ENCODE peak calls at places on chromosomes 11 and 22, in nine cellular contexts. E is GM12878; A is ELR; P is stimulated activated CD8-positive, alpha-beta memory T cell treated with anti-CD3 and anti-CD28 coated beads, Interleukin-4, amount 100 ng/mL, for 4 hours; F is nucleus accumbens; X is right lobe of liver; T is fibroblast of mammary gland; R is left cardiac atrium; J is stimulated activated CD4-positive, alpha-beta T cell treated with anti-CD3 and anti-CD28 coated beads, TNF-alpha, amount 100 ng/mL, for 4 hours. Z is an unnamed sample.

GRCh38 chr22:40376149-40376548 is 5.8 kb downstream of the SGSM3 start:
- DNase-seq in E (no peak), A (no peak), P (no peak), F (no peak), X (no peak), T (no peak), R (no peak), J (no peak), Z (no peak)

GRCh38 chr11:11821899-11822298 is 19.9 kb upstream of the USP47 start:
- DNase-seq in E (no peak), A (peak), P (no peak), F (no peak), X (no peak), T (no peak), R (no peak), J (no peak), Z (no peak)

GRCh38 chr11:32438883-32439487 is 3.6 kb upstream of the WT1 start:
- DNase-seq in E (no peak), A (no peak), P (no peak), F (no peak), X (no peak), T (no peak), R (no peak), J (no peak), Z (no peak)

GRCh38 chr11:5293028-5293427 is 8.7 kb downstream of the OR51B4 start:
- DNase-seq in E (no peak), A (no peak), P (no peak), F (no peak), X (no peak), T (no peak), R (no peak), J (no peak), Z (no peak)

GRCh38 chr11:45048870-45049825 is 97.3 kb upstream of the PRDM11 start:
- DNase-seq in E (no peak), A (no peak), P (no peak), F (no peak), X (no peak), T (peak), R (peak), J (no peak), Z (no peak)

GRCh38 chr11:5267033-5267563 is 2.6 kb downstream of the HBE1 start:
- DNase-seq in E (no peak), A (no peak), P (no peak), F (no peak), X (no peak), T (no peak), R (no peak), J (no peak), Z (no peak)

GRCh38 chr11:63212742-63213141 is 30.7 kb downstream of the SLC22A25 start:
- DNase-seq in E (no peak), A (peak), P (no peak), F (no peak), X (no peak), T (peak), R (no peak), J (no peak), Z (no peak)

GRCh38 chr22:45818130-45819085 is 146.8 kb downstream of the ATXN10 start:
- DNase-seq in E (no peak), A (no peak), P (no peak), F (no peak), X (peak), T (no peak), R (peak), J (no peak), Z (no peak)

GRCh38 chr11:126332221-126332711 is 23.2 kb upstream of the ST3GAL4 start:
- DNase-seq in E (no peak), A (peak), P (no peak), F (no peak), X (peak), T (peak), R (peak), J (no peak), Z (no peak)

GRCh38 chr11:44886765-44887164 is 63.9 kb downstream of the TP53I11 start:
- DNase-seq in E (no peak), A (peak), P (no peak), F (no peak), X (no peak), T (peak), R (no peak), J (no peak), Z (no peak)

GRCh38 chr11:44466531-44467179 is 98.8 kb upstream of the CD82 start:
- DNase-seq in E (no peak), A (no peak), P (no peak), F (no peak), X (no peak), T (no peak), R (no peak), J (no peak), Z (no peak)

GRCh38 chr11:108758458-108758857 is 93.6 kb downstream of the DDX10 start:
- DNase-seq in E (no peak), A (no peak), P (no peak), F (no peak), X (no peak), T (peak), R (no peak), J (no peak), Z (no peak)

GRCh38 chr11:118046051-118046963 is 30.6 kb upstream of the TMPRSS4 start:
- DNase-seq in E (peak), A (no peak), P (no peak), F (no peak), X (no peak), T (no peak), R (no peak), J (no peak), Z (no peak)